ENCODE peak calls at places on chromosomes 5 and 9, in five cellular contexts. F is adipocyte, J is fibroblast of the aortic adventitia, A is upper lobe of right lung, B is RWPE1. T is an unnamed sample.

GRCh38 chr9:32554107-32554506 is 1.7 kb upstream of the TOPORS start:
- DNase-seq in F (peak), J (peak), A (no peak), B (no peak), T (no peak)

GRCh38 chr5:145495741-145496140 is 339.4 kb downstream of the PRELID2 start:
- DNase-seq in F (peak), J (peak), A (no peak), B (peak), T (peak)

GRCh38 chr9:100499866-100500265 is 26.9 kb downstream of the TMEFF1 start:
- DNase-seq in F (no peak), J (no peak), A (no peak), B (no peak), T (no peak)

GRCh38 chr5:142292249-142292648 is 32.6 kb downstream of the SPRY4 start:
- DNase-seq in F (no peak), J (no peak), A (no peak), B (no peak), T (no peak)

GRCh38 chr5:136018814-136019777 is 9.7 kb upstream of the TGFBI start:
- DNase-seq in F (peak), J (peak), A (no peak), B (no peak), T (peak)

GRCh38 chr5:34043099-34043876 is at the start of gene C1QTNF3:
- DNase-seq in F (no peak), J (peak), A (no peak), B (no peak), T (no peak)

GRCh38 chr9:136014928-136015633 is 53.9 kb upstream of the UBAC1 start:
- DNase-seq in F (no peak), J (no peak), A (peak), B (no peak), T (no peak)

GRCh38 chr5:16763211-16763610 is 146.4 kb upstream of the RETREG1 start:
- DNase-seq in F (no peak), J (no peak), A (no peak), B (no peak), T (peak)

GRCh38 chr5:143865421-143865820 is 53.5 kb downstream of the HMHB1 start:
- DNase-seq in F (peak), J (no peak), A (no peak), B (no peak), T (peak)

GRCh38 chr9:14170973-14171596 is 142.9 kb downstream of the NFIB start:
- DNase-seq in F (peak), J (peak), A (no peak), B (peak), T (peak)

GRCh38 chr5:4584982-4585381 is 555.1 kb upstream of the ADAMTS16 start:
- DNase-seq in F (no peak), J (peak), A (no peak), B (peak), T (peak)

GRCh38 chr5:151281001-151281639 is 22.4 kb downstream of the SLC36A3 start:
- DNase-seq in F (no peak), J (no peak), A (no peak), B (no peak), T (no peak)

GRCh38 chr5:61697811-61698587 is 365.9 kb downstream of the ZSWIM6 start:
- DNase-seq in F (no peak), J (no peak), A (no peak), B (no peak), T (no peak)

GRCh38 chr5:168596927-168597326 is 17.8 kb upstream of the PANK3 start:
- DNase-seq in F (no peak), J (no peak), A (no peak), B (no peak), T (no peak)

GRCh38 chr5:129358069-129358468 is 102.0 kb upstream of the ADAMTS19 start:
- DNase-seq in F (no peak), J (no peak), A (no peak), B (no peak), T (no peak)

GRCh38 chr5:166651234-166651633 is 1640.2 kb upstream of the WWC1 start:
- DNase-seq in F (no peak), J (no peak), A (no peak), B (no peak), T (no peak)

GRCh38 chr9:122226758-122227575 is 1.8 kb downstream of the LHX6 start:
- DNase-seq in F (no peak), J (no peak), A (no peak), B (peak), T (no peak)

GRCh38 chr9:70438341-70438924 is 24.0 kb upstream of the KLF9 start:
- DNase-seq in F (peak), J (peak), A (no peak), B (peak), T (peak)

GRCh38 chr5:135340568-135340967 is 58.5 kb downstream of the MACROH2A1 start:
- DNase-seq in F (no peak), J (no peak), A (no peak), B (no peak), T (no peak)